ENCODE peak calls at places on chromosomes 2 and 18, in five cellular contexts. F is CD4-positive, alpha-beta T cell; O is neural progenitor cell; V is PC-3; Z is epithelial cell of esophagus. C is an unnamed sample.

GRCh38 chr18:8562065-8562464 is 47.2 kb upstream of the RAB12 start:
- DNase-seq in O (no peak), F (no peak), V (no peak), Z (no peak), C (no peak)

GRCh38 chr18:26928669-26929313 is 63.3 kb upstream of the AQP4 start:
- DNase-seq in Z (peak; percentile 2), V (no peak), O (no peak), F (no peak), C (no peak)

GRCh38 chr2:101440127-101440738 is 34.7 kb downstream of the RFX8 start:
- DNase-seq in Z (no peak), O (no peak), F (no peak), V (no peak), C (no peak)

GRCh38 chr2:75065402-75066008 is 107.1 kb downstream of the POLE4 start:
- DNase-seq in F (no peak), V (no peak), Z (peak; percentile 11), O (no peak), C (no peak)

GRCh38 chr18:41618135-41618534 is 336.9 kb upstream of the PIK3C3 start:
- DNase-seq in O (no peak), Z (peak; percentile 24), F (no peak), V (peak; percentile 10), C (no peak)

GRCh38 chr18:67305466-67305865 is 211.1 kb downstream of the DSEL start:
- DNase-seq in Z (no peak), F (no peak), V (no peak), O (no peak), C (no peak)

GRCh38 chr2:40760071-40760666 is 308.3 kb upstream of the SLC8A1 start:
- DNase-seq in O (peak; percentile 59), Z (peak; percentile 71), V (peak; percentile 80), F (no peak), C (peak; percentile 32)

GRCh38 chr2:72236445-72237067 is 88.9 kb upstream of the CYP26B1 start:
- DNase-seq in Z (peak; percentile 88), V (peak; percentile 80), O (no peak), F (no peak), C (no peak)

GRCh38 chr18:59265246-59266018 is 7.8 kb downstream of the RAX start:
- DNase-seq in O (peak; percentile 88), F (no peak), Z (peak; percentile 27), V (no peak), C (peak; percentile 60)

GRCh38 chr2:190507135-190507534 is 27.4 kb downstream of the NEMP2 start:
- DNase-seq in V (no peak), F (no peak), O (no peak), Z (no peak), C (no peak)

GRCh38 chr2:241947876-241948275 is 78.3 kb downstream of the RTP5 start:
- DNase-seq in O (no peak), V (no peak), Z (no peak), F (no peak), C (no peak)

GRCh38 chr18:79904357-79905147 is 46.9 kb downstream of the SLC66A2 start:
- DNase-seq in V (no peak), F (no peak), Z (peak; percentile 83), O (no peak), C (no peak)

GRCh38 chr2:144490017-144490416 is 29.9 kb downstream of the ZEB2 start:
- DNase-seq in V (no peak), Z (no peak), F (no peak), O (no peak), C (no peak)

GRCh38 chr2:58730764-58731487 is 489.8 kb upstream of the FANCL start:
- DNase-seq in Z (no peak), O (no peak), F (no peak), V (no peak), C (no peak)

GRCh38 chr2:205130111-205130829 is 552.0 kb upstream of the NRP2 start:
- DNase-seq in V (no peak), F (no peak), O (no peak), Z (no peak), C (no peak)

DNA sequence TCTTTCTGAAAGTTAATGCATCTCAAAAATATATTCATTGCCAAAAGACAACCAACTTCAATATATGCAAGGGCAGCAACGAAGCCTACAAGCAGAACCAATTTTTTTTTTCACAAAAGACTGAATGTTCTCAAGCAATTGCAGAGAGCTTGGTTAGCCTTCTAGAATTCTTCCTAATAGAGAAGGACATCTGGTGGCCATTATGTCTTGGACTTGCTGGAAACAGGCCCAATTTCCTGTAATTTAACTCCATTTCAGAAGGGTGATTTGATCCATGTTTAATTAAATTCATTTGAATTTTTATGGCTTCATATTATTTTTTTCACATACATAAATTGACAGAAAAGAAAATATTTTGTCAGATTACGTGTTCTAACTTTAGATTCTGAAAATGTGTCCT is 208.0 kb downstream of the TPGS2 start:
- DNase-seq in F (no peak), O (no peak), Z (no peak), V (no peak), C (no peak)
- TF ChIP-seq CTCF in F (no peak), O (no peak), Z (no peak), V (no peak), C (no peak)

DNA sequence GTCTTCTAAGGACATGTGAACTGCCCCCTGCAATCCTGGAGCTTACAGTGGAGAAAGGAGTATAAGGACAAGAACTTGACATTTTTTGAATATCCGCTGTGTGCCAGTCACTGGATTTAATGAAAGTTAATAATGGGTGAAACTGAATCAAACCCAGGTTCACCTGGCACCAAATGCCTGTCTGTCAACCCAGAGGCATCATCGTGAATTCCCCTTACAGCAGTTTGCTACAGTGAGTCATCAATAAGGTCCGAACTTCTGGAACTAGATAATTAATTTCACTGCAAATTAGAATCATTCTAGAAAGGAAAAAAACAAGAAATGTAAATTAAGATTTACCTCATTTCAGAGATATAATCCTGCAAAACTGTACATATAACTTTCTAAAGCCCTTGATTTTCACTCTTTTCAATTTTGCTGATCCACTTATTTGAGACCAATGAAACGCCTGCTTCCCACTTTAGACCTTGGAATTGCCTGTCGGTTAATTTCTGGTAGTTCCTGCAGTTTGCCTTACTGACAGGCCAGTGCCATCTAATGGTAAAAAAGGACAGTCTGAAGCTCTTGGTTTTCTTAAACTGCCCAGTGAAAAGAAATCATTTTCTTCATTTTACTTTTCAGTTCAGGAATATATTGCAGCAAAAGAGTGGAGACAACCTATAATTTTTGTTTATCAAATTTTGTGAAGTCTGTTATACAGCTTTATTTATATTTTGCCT is 8.2 kb downstream of the DSG2 start:
- DNase-seq in Z (peak; percentile 29), V (peak; percentile 24), O (no peak), F (no peak), C (no peak)
- TF ChIP-seq CTCF in Z (peak; percentile 46), V (peak; percentile 53), O (peak; percentile 35), F (no peak), C (no peak)

DNA sequence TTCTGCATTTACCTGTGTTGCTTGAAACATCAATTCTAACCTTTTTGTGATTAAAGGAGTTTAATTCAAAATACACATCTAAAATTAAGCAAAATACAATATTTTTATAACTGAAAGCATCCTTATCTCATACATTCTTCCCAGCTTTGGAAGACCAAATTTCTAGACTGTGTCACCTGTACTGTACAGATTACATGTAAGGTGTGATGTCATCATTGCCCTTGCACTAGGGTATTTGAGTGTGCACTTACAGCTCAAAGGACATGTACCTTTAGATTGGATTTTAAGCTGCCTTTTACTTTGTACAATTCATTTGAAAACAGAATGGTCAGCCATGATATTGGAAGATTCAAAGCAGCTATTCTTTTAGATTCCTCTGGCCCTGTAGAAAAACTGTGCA is 932.8 kb upstream of the POU3F3 start:
- DNase-seq in V (no peak), O (no peak), F (no peak), Z (no peak), C (no peak)
- TF ChIP-seq CTCF in V (no peak), O (no peak), F (no peak), Z (no peak), C (no peak)

GRCh38 chr18:65938592-65939372 is 188.0 kb downstream of the CDH7 start:
- DNase-seq in O (peak; percentile 28), V (peak; percentile 80), Z (peak; percentile 79), F (no peak), C (peak; percentile 59)
- TF ChIP-seq CTCF in O (peak; percentile 50), V (peak; percentile 71), Z (peak; percentile 72), F (no peak), C (peak; percentile 54)

DNA sequence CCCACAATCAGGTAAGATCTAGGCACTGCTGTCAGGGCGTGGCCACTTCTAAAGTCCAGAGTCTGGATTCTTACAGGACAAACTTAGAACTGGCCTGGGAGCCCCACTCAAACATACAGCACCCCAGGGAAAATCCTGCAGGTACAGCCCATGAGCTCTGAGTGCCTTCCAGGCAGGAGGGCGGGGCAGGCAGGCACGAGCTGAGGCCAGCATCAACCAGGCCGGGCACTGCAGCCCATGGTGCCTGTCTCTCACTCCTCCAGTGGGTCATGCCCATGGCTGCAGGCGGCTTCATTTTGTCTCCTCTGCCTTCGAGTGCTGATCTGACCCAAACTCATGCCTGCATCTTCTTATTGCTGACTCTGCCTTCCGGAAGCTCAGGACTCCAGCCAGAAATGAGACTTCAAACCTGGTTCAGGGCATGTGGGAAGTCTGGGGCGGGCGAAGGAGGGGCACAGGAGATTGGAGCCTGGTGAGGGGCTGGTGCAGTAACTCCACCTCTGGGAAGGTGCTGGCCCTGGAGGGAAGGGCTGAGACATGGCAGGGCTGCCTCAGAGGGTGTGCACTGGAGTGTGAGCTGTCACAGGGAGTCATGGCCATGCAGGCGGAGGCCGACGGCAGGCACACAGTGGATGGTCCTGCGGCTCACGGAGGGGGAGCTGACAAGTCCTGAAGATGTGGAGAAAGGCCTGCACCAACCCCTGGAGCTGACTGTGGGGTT is 40.5 kb downstream of the HS6ST1 start:
- DNase-seq in V (no peak), O (no peak), Z (no peak), F (no peak), C (no peak)
- TF ChIP-seq CTCF in V (no peak), O (no peak), Z (no peak), F (no peak), C (no peak)

DNA sequence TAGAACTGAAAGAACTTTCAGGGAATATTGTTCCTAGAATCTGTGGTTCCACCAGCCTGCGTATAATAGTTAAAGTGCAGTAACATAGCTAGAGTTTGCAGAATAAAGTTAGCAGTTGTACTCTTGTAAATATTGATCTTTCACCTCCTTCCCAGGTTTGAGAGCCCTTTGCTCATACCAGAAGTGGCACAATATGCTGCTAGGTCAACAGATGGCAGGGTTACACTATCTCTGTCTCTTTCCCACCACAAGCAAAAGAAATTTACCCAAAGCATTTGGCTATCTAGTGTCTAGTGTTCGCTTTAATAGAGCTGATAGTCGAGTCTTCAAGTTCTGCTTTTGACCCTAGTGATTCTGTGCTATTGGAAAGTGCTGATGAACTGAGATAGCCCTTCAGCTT is 119.0 kb upstream of the KLHL14 start:
- DNase-seq in F (no peak), O (no peak), Z (peak; percentile 13), V (no peak), C (no peak)
- TF ChIP-seq CTCF in F (no peak), O (no peak), Z (no peak), V (no peak), C (no peak)